ENCODE peak calls at places on chromosomes 1 and 21, in nine cellular contexts. C is RWPE1; F is CD8-positive, alpha-beta memory T cell; U is tibial nerve; L is testis; S is K562; Y is breast epithelium; V is IMR-90; N is effector memory CD4-positive, alpha-beta T cell. G is an unnamed sample.

GRCh38 chr1:38045431-38046332 is 911 bp downstream of the POU3F1 start:
- DNase-seq in C (no peak), F (peak), U (no peak), L (peak), S (no peak), Y (no peak), V (no peak), N (no peak), G (no peak)

GRCh38 chr1:43313771-43314170 is 13.0 kb downstream of the TIE1 start:
- DNase-seq in C (no peak), F (no peak), U (no peak), L (no peak), S (no peak), Y (no peak), V (no peak), N (no peak), G (no peak)

GRCh38 chr1:15220825-15221431 is 26.1 kb upstream of the FHAD1 start:
- DNase-seq in C (no peak), F (no peak), U (no peak), L (no peak), S (no peak), Y (no peak), V (no peak), N (no peak), G (no peak)

GRCh38 chr1:165392634-165393571 is 36.4 kb upstream of the LMX1A start:
- DNase-seq in C (peak), F (peak), U (peak), L (peak), S (peak), Y (peak), V (peak), N (peak), G (peak)

GRCh38 chr1:24896596-24897262 is 33.3 kb downstream of the RUNX3 start:
- DNase-seq in C (no peak), F (no peak), U (no peak), L (no peak), S (no peak), Y (peak), V (no peak), N (no peak), G (peak)

GRCh38 chr1:51421961-51422360 is 91.6 kb upstream of the TTC39A start:
- DNase-seq in C (peak), F (peak), U (no peak), L (no peak), S (peak), Y (no peak), V (peak), N (no peak), G (peak)

GRCh38 chr1:109718495-109718894 is 6.4 kb downstream of the GSTM5 start:
- DNase-seq in C (no peak), F (no peak), U (no peak), L (no peak), S (peak), Y (no peak), V (peak), N (no peak), G (peak)

GRCh38 chr1:79042117-79042516 is 35.6 kb upstream of the ADGRL4 start:
- DNase-seq in C (peak), F (no peak), U (no peak), L (no peak), S (no peak), Y (no peak), V (peak), N (no peak), G (no peak)

GRCh38 chr1:43659384-43659783 is 9.4 kb downstream of the KDM4A start:
- DNase-seq in C (no peak), F (no peak), U (no peak), L (no peak), S (no peak), Y (no peak), V (no peak), N (no peak), G (no peak)

GRCh38 chr1:81179239-81179638 is 621.5 kb upstream of the ADGRL2 start:
- DNase-seq in C (peak), F (no peak), U (no peak), L (no peak), S (no peak), Y (no peak), V (peak), N (no peak), G (peak)

GRCh38 chr1:204465469-204466415 is 28.9 kb downstream of the PIK3C2B start:
- DNase-seq in C (no peak), F (no peak), U (no peak), L (no peak), S (peak), Y (no peak), V (no peak), N (no peak), G (no peak)

GRCh38 chr1:204975568-204976235 is 67.3 kb upstream of the CNTN2 start:
- DNase-seq in C (peak), F (no peak), U (peak), L (peak), S (peak), Y (no peak), V (peak), N (peak), G (no peak)

GRCh38 chr1:77757616-77758015 is 2.0 kb downstream of the USP33 start:
- DNase-seq in C (no peak), F (no peak), U (no peak), L (no peak), S (no peak), Y (no peak), V (peak), N (no peak), G (no peak)

GRCh38 chr1:50108497-50109073 is at the start of gene ELAVL4:
- DNase-seq in C (no peak), F (no peak), U (no peak), L (no peak), S (no peak), Y (no peak), V (no peak), N (no peak), G (no peak)

GRCh38 chr1:72623299-72623708 is 341.0 kb upstream of the NEGR1 start:
- DNase-seq in C (peak), F (no peak), U (no peak), L (no peak), S (no peak), Y (no peak), V (peak), N (no peak), G (peak)

GRCh38 chr21:14836950-14837349 is 227.8 kb downstream of the NRIP1 start:
- DNase-seq in C (no peak), F (no peak), U (no peak), L (no peak), S (no peak), Y (no peak), V (peak), N (no peak), G (no peak)

GRCh38 chr1:235102259-235102582 is 26.4 kb downstream of the TOMM20 start:
- DNase-seq in C (no peak), F (no peak), U (no peak), L (no peak), S (no peak), Y (no peak), V (no peak), N (no peak), G (no peak)

GRCh38 chr1:182617075-182617429 is 12.9 kb upstream of the RGS16 start:
- DNase-seq in C (no peak), F (no peak), U (no peak), L (no peak), S (no peak), Y (no peak), V (no peak), N (no peak), G (no peak)

GRCh38 chr1:3170566-3171453 is 101.8 kb downstream of the PRDM16 start:
- DNase-seq in C (no peak), F (no peak), U (peak), L (peak), S (peak), Y (peak), V (no peak), N (no peak), G (no peak)

GRCh38 chr1:3169621-3170356 is 100.8 kb downstream of the PRDM16 start:
- DNase-seq in C (no peak), F (no peak), U (no peak), L (no peak), S (no peak), Y (no peak), V (no peak), N (no peak), G (no peak)

GRCh38 chr1:3172431-3173112 is 103.6 kb downstream of the PRDM16 start:
- DNase-seq in C (no peak), F (no peak), U (no peak), L (peak), S (peak), Y (no peak), V (no peak), N (no peak), G (no peak)

GRCh38 chr1:3173113-3173745 is 104.2 kb downstream of the PRDM16 start:
- DNase-seq in C (no peak), F (no peak), U (no peak), L (no peak), S (no peak), Y (no peak), V (no peak), N (no peak), G (no peak)

DNA sequence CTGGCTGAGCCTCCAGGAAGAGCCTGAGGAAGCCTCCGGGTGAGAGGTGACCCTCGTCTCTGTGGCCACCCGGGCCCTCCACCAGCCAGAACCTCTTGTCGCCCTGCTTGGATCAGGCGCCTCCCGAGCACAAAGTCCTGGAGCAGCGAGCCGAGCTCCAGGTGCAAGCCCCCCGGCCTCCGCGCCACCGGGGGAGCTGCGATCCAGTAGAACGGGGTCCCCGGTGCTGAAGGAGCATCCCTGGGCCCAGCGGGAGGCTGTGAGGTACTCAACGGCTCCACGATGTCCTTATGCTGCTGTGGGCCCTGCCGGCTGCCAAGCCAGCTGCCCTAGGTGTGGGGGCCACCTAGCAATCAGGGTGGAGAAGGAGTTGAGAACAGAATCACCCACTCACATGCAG is 102.8 kb downstream of the PRDM16 start:
- DNase-seq in C (no peak), F (no peak), U (no peak), L (no peak), S (no peak), Y (no peak), V (no peak), N (no peak), G (no peak)
- H3K27ac ChIP-seq in C (no peak), F (no peak), U (peak), L (peak), S (no peak), Y (no peak), V (no peak), N (no peak), G (no peak)

GRCh38 chr21:45350206-45350854 is 54.6 kb upstream of the COL18A1 start:
- DNase-seq in C (no peak), F (no peak), U (no peak), L (no peak), S (no peak), Y (no peak), V (no peak), N (no peak), G (no peak)
- H3K27ac ChIP-seq in C (peak), F (no peak), U (no peak), L (no peak), S (no peak), Y (no peak), V (no peak), N (no peak), G (no peak)

DNA sequence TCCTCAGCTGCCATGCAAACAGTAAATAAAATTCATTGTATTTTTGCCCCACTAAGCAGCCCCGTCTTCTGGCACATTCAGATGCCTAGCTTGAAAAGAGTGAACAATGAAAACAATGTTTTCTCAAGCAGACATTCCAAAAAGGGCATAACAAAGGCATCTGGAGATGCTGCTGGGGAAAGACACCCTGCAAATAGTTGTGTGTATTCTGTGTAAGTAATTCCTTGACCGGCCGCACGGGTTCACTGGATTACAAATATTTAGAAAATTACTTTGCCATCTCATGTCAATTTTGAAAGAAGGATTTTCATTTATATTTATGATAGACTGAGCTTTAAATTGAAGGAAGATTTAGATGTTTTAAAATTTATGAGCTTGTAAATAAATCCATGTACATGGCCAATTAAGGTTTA is 142.2 kb downstream of the SLC45A1 start:
- DNase-seq in C (no peak), F (no peak), U (no peak), L (no peak), S (no peak), Y (no peak), V (no peak), N (no peak), G (no peak)
- H3K27ac ChIP-seq in C (no peak), F (no peak), U (peak), L (no peak), S (no peak), Y (no peak), V (peak), N (no peak), G (no peak)

GRCh38 chr1:152162826-152163463 is 3.9 kb upstream of the RPTN start:
- DNase-seq in C (peak), F (no peak), U (no peak), L (no peak), S (no peak), Y (no peak), V (peak), N (no peak), G (no peak)
- H3K27ac ChIP-seq in C (no peak), F (no peak), U (peak), L (no peak), S (no peak), Y (no peak), V (no peak), N (no peak), G (peak)

DNA sequence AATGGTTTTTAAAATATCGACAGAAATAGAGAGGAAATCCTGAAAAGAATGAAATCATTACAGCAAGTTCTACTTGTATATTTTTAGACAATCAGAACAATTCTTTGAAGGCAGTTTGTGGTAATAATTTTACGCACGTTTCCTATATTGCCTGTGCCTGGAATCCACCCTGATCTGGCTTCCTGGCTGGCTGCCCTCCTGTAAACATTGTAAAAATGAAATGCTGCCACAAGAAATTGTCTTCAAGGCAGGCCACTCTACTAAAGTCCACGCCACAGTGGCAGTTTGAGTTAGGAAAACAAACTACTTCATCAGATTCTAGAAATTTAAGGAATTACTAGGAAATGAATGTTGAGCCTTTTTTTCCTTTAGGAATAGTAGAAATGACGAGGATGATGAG is 454.5 kb upstream of the NR5A2 start:
- DNase-seq in C (no peak), F (no peak), U (no peak), L (no peak), S (no peak), Y (no peak), V (no peak), N (no peak), G (no peak)
- H3K27ac ChIP-seq in C (no peak), F (no peak), U (no peak), L (no peak), S (no peak), Y (no peak), V (no peak), N (no peak), G (no peak)

GRCh38 chr1:76013209-76013581 is 61.4 kb upstream of the ST6GALNAC3 start:
- DNase-seq in C (no peak), F (no peak), U (no peak), L (no peak), S (no peak), Y (no peak), V (no peak), N (no peak), G (no peak)
- H3K27ac ChIP-seq in C (no peak), F (no peak), U (no peak), L (no peak), S (no peak), Y (no peak), V (no peak), N (no peak), G (no peak)

DNA sequence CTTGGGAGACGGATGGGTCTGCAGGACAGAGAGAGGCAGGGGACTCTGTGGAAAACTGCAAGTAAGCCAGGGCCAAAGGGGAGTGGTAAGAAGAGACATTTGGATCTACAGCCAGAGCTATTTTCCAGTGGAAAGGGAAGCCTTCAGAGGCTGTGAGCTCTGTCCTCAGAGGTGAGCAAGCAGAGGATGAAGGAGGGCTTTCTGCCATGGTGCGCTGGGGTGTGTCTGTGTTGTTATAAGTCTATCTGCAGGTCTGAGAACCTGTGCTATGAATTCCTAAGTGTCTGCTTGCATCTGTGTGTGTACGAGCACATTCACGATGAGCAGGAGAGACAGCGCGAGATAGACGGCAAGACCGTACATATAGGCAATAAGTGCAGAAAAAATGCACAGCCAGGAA is 26.9 kb downstream of the DMBX1 start:
- DNase-seq in C (no peak), F (no peak), U (no peak), L (no peak), S (no peak), Y (no peak), V (no peak), N (no peak), G (no peak)
- H3K27ac ChIP-seq in C (peak), F (no peak), U (no peak), L (no peak), S (no peak), Y (no peak), V (no peak), N (no peak), G (peak)

GRCh38 chr1:69410893-69411292 is 156.8 kb upstream of the LRRC7 start:
- DNase-seq in C (no peak), F (no peak), U (no peak), L (no peak), S (no peak), Y (no peak), V (no peak), N (no peak), G (no peak)
- H3K27ac ChIP-seq in C (no peak), F (no peak), U (no peak), L (no peak), S (no peak), Y (no peak), V (no peak), N (no peak), G (no peak)

GRCh38 chr1:75129660-75130311 is 4.4 kb upstream of the LHX8 start:
- DNase-seq in C (no peak), F (no peak), U (no peak), L (no peak), S (no peak), Y (no peak), V (no peak), N (no peak), G (no peak)

GRCh38 chr1:75131593-75132420 is 2.4 kb upstream of the LHX8 start:
- DNase-seq in C (no peak), F (no peak), U (no peak), L (no peak), S (no peak), Y (no peak), V (no peak), N (no peak), G (no peak)

GRCh38 chr1:75130865-75131592 is 3.2 kb upstream of the LHX8 start:
- DNase-seq in C (no peak), F (no peak), U (no peak), L (no peak), S (no peak), Y (no peak), V (no peak), N (no peak), G (no peak)

GRCh38 chr1:75127916-75128717 is 6.1 kb upstream of the LHX8 start:
- DNase-seq in C (no peak), F (no peak), U (no peak), L (no peak), S (no peak), Y (no peak), V (no peak), N (no peak), G (no peak)

DNA sequence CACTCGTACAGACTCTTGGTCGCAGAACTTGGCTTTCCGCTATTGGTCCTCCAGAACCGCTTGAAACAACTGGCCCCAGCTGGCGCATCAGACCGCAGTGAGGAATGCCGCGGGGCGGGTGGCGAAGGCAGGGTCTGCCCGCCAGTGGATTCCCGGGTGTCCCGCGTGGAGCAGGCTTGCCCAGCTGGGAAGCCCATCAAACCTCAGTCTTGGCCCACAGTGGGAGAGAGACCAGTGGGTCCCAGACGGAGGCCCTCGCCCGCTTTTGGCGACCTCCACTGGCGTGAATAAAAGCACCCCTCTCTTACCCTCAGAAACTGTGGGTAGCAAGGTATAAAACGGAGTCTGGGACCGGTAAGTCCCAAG is 3.9 kb upstream of the LHX8 start:
- DNase-seq in C (no peak), F (no peak), U (no peak), L (no peak), S (no peak), Y (no peak), V (no peak), N (no peak), G (no peak)
- H3K27ac ChIP-seq in C (no peak), F (no peak), U (no peak), L (no peak), S (no peak), Y (no peak), V (no peak), N (no peak), G (no peak)

G was measured in PC-9.